ENCODE peak calls at places on chromosomes 1 and 21, in five cellular contexts. E, T, B, A and V are unnamed samples.

GRCh38 chr1:65011983-65012382 is 45.6 kb upstream of the JAK1 start:
- DNase-seq in E (no peak), T (no peak), B (no peak), A (no peak), V (no peak)

GRCh38 chr1:167171286-167171929 is 49.3 kb upstream of the POU2F1 start:
- DNase-seq in E (no peak), T (no peak), B (no peak), A (no peak), V (no peak)

GRCh38 chr1:172167801-172168596 is 252.5 kb upstream of the C1orf105 start:
- DNase-seq in E (no peak), T (no peak), B (no peak), A (no peak), V (no peak)

GRCh38 chr1:57122031-57122430 is 156.2 kb upstream of the C8B start:
- DNase-seq in E (no peak), T (no peak), B (no peak), A (no peak), V (no peak)

GRCh38 chr1:7558921-7559869 is 211.9 kb upstream of the VAMP3 start:
- DNase-seq in E (no peak), T (no peak), B (peak; percentile 23), A (no peak), V (no peak)

GRCh38 chr21:46110499-46111192 is 12.7 kb downstream of the COL6A2 start:
- DNase-seq in E (peak; percentile 52), T (peak; percentile 95), B (peak; percentile 80), A (peak; percentile 21), V (peak; percentile 7)

GRCh38 chr1:246280551-246280950 is 226.5 kb downstream of the SMYD3 start:
- DNase-seq in E (no peak), T (no peak), B (no peak), A (no peak), V (no peak)

GRCh38 chr1:234941711-234942320 is 186.8 kb downstream of the TOMM20 start:
- DNase-seq in E (no peak), T (no peak), B (no peak), A (no peak), V (no peak)

GRCh38 chr1:181608951-181609350 is 125.6 kb downstream of the CACNA1E start:
- DNase-seq in E (peak; percentile 51), T (no peak), B (no peak), A (no peak), V (no peak)

GRCh38 chr21:44695176-44695575 is 1.8 kb upstream of the KRTAP10-12 start:
- DNase-seq in E (no peak), T (no peak), B (no peak), A (no peak), V (no peak)

GRCh38 chr1:89089962-89090361 is 25.0 kb upstream of the GBP1 start:
- DNase-seq in E (no peak), T (no peak), B (no peak), A (no peak), V (no peak)

GRCh38 chr1:30151826-30152225 is 571.6 kb downstream of the MATN1 start:
- DNase-seq in E (no peak), T (no peak), B (no peak), A (no peak), V (no peak)

GRCh38 chr1:12556368-12556930 is 61.6 kb downstream of the DHRS3 start:
- DNase-seq in E (no peak), T (peak; percentile 91), B (peak; percentile 78), A (no peak), V (peak; percentile 75)

GRCh38 chr21:43944757-43945156 is 67.4 kb upstream of the TRAPPC10 start:
- DNase-seq in E (no peak), T (no peak), B (no peak), A (no peak), V (no peak)

GRCh38 chr1:31955917-31956736 is 18.0 kb upstream of the PTP4A2 start:
- DNase-seq in E (no peak), T (peak; percentile 93), B (peak; percentile 80), A (peak; percentile 90), V (peak; percentile 94)

GRCh38 chr1:98048234-98048633 is 127.4 kb upstream of the DPYD start:
- DNase-seq in E (peak; percentile 87), T (peak; percentile 86), B (peak; percentile 76), A (peak; percentile 77), V (peak; percentile 76)

GRCh38 chr1:172447641-172448040 is 3.8 kb upstream of the PIGC start:
- DNase-seq in E (no peak), T (no peak), B (no peak), A (no peak), V (no peak)

GRCh38 chr1:77859248-77859647 is 29.2 kb upstream of the NEXN start:
- DNase-seq in E (no peak), T (no peak), B (no peak), A (no peak), V (no peak)

GRCh38 chr1:90046635-90047034 is 51.7 kb downstream of the ZNF326 start:
- DNase-seq in E (no peak), T (no peak), B (no peak), A (no peak), V (no peak)

GRCh38 chr1:204128964-204129896 is 22.6 kb downstream of the ETNK2 start:
- DNase-seq in E (peak; percentile 94), T (peak; percentile 91), B (peak; percentile 86), A (peak; percentile 78), V (no peak)

GRCh38 chr21:35265170-35265877 is 216.2 kb upstream of the RUNX1 start:
- DNase-seq in E (no peak), T (no peak), B (no peak), A (no peak), V (no peak)

GRCh38 chr1:245500546-245500945 is 345.8 kb downstream of the KIF26B start:
- DNase-seq in E (no peak), T (no peak), B (no peak), A (no peak), V (no peak)

GRCh38 chr1:155053531-155054105 is 2.5 kb downstream of the ADAM15 start:
- DNase-seq in E (no peak), T (no peak), B (no peak), A (no peak), V (no peak)

GRCh38 chr21:25338415-25338814 is 268.9 kb downstream of the MRPL39 start:
- DNase-seq in E (no peak), T (no peak), B (no peak), A (no peak), V (no peak)

GRCh38 chr1:244868484-244869363 is 4.4 kb upstream of the HNRNPU start:
- DNase-seq in E (no peak), T (no peak), B (no peak), A (no peak), V (no peak)

GRCh38 chr1:226574591-226575435 is 26.2 kb downstream of the STUM start:
- DNase-seq in E (no peak), T (peak; percentile 66), B (no peak), A (no peak), V (no peak)

GRCh38 chr21:39434950-39435349 is 10.6 kb downstream of the LCA5L start:
- DNase-seq in E (no peak), T (no peak), B (no peak), A (no peak), V (no peak)

GRCh38 chr1:204380293-204380831 is 20.6 kb upstream of the PLEKHA6 start:
- DNase-seq in E (peak; percentile 30), T (no peak), B (no peak), A (no peak), V (no peak)

GRCh38 chr1:67719329-67720196 is 34.6 kb downstream of the GADD45A start:
- DNase-seq in E (no peak), T (no peak), B (no peak), A (no peak), V (no peak)

GRCh38 chr21:44593598-44594405 is 1.5 kb upstream of the KRTAP10-6 start:
- DNase-seq in E (peak; percentile 48), T (no peak), B (no peak), A (no peak), V (no peak)

GRCh38 chr1:160400284-160400645 is at the start of gene VANGL2:
- DNase-seq in E (peak; percentile 96), T (peak; percentile 89), B (peak; percentile 94), A (peak; percentile 78), V (peak; percentile 47)

GRCh38 chr21:39282911-39283310 is 30.5 kb downstream of the BRWD1 start:
- DNase-seq in E (no peak), T (no peak), B (no peak), A (no peak), V (no peak)

GRCh38 chr1:195717651-195718050 is 890.6 kb downstream of the KCNT2 start:
- DNase-seq in E (no peak), T (no peak), B (no peak), A (no peak), V (no peak)

GRCh38 chr1:9121891-9122409 is 7.0 kb downstream of the GPR157 start:
- DNase-seq in E (no peak), T (no peak), B (no peak), A (no peak), V (no peak)

GRCh38 chr1:24739241-24739640 is 6.0 kb upstream of the CLIC4 start:
- DNase-seq in E (no peak), T (no peak), B (no peak), A (no peak), V (peak; percentile 6)
- TF ChIP-seq EP300 in E (no peak), T (no peak), B (no peak), A (no peak), V (no peak)

GRCh38 chr1:166013232-166013631 is 153.6 kb downstream of the FAM78B start:
- DNase-seq in E (no peak), T (no peak), B (no peak), A (no peak), V (no peak)
- TF ChIP-seq POLR2A in E (no peak), T (no peak), B (no peak), A (no peak), V (no peak)

DNA sequence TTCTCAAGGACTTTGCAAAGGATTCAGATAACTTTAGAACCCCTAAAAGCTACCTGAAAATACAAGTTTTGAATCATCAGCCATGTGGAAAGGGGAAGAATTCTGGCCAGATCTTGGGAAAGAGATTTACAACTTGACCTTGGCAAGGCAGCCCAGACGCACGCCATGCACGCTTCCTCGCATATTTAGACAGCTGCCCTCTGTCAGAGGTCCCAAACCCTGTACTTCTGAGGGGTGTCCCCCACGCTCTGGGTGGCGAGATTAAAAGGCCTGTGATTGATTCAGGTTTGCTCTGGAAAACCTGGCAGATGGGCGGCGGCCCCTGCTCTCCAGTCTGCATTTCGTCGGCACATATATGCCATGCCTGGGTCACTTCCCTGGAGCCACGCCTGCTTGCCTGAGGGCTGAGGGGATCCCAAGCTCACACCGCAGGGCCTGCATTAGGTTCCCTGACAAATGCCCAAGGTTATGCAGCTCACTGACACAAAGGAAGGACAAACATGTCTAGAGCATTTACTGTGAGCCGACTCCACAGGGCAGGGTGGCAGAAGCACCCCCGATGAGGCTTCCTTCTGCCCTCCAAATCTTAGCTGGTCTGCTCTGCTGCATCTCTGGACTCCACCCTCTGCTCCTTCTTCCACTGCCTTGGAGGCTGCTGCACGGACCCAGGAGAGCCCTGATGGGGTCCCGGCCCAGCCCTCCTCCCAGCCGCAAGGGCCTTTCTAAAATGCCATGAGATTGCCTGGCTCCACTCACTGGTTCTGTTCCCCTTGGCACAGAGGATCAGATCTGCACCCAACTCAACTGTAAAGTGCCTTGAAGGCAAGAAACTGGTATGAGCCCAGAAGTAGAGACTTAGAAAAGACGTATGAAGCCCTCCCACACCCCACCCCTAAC is 103.9 kb downstream of the BCAR3 start:
- DNase-seq in E (peak; percentile 43), T (no peak), B (no peak), A (no peak), V (no peak)
- H3K4me1 ChIP-seq in E (no peaks in the 10 kb centered on the region), T (peaks cover 5% of the 10 kb centered on the region), B (peaks cover 4% of the 10 kb centered on the region), A (peaks cover 66% of the 10 kb centered on the region), V (no peaks in the 10 kb centered on the region)

GRCh38 chr1:94079056-94079990 is 41.6 kb downstream of the ABCA4 start:
- DNase-seq in E (no peak), T (no peak), B (no peak), A (no peak), V (no peak)
- TF ChIP-seq EP300 in E (no peak), T (no peak), B (no peak), A (no peak), V (no peak)